ENCODE peak calls at places on chromosomes 4 and X, in seven cellular contexts. G is HCT116; L is K562; Q is A673; M is A549; D is naive thymus-derived CD4-positive, alpha-beta T cell; Z is right cardiac atrium. O is an unnamed sample. For H3K4me1, the result is how much of the 10 kb centered on the place peaks cover.

GRCh38 chr4:145734576-145735329 is 54.8 kb downstream of the C4orf51 start:
- DNase-seq in Q (no peak), L (no peak), G (no peak), D (no peak), Z (peak), M (peak), O (no peak)

GRCh38 chr4:1492636-1493539 is 86.6 kb upstream of the NKX1-1 start:
- DNase-seq in Z (peak), D (no peak), M (no peak), Q (peak), L (no peak), G (no peak), O (peak)

GRCh38 chrX:132622130-132622529 is 133.3 kb upstream of the MBNL3 start:
- DNase-seq in G (peak), D (no peak), Z (no peak), M (no peak), Q (peak), L (peak), O (no peak)

GRCh38 chr4:169341490-169341889 is 70.7 kb upstream of the SH3RF1 start:
- DNase-seq in L (no peak), G (no peak), D (no peak), Z (no peak), M (no peak), Q (no peak), O (no peak)

GRCh38 chr4:102871772-102872171 is 3.0 kb downstream of the CISD2 start:
- DNase-seq in G (no peak), M (no peak), Z (no peak), L (no peak), Q (no peak), D (no peak), O (no peak)

GRCh38 chr4:55180980-55181379 is 55.6 kb upstream of the KDR start:
- DNase-seq in Z (no peak), Q (no peak), G (no peak), L (no peak), M (no peak), D (no peak), O (no peak)

GRCh38 chrX:132559101-132559500 is 70.3 kb upstream of the MBNL3 start:
- DNase-seq in Z (no peak), M (no peak), L (no peak), Q (no peak), D (no peak), G (no peak), O (no peak)

GRCh38 chr4:153222790-153223417 is 18.7 kb downstream of the TRIM2 start:
- DNase-seq in G (no peak), D (peak), Q (peak), L (no peak), Z (peak), M (no peak), O (peak)

GRCh38 chr4:123418486-123418931 is 21.9 kb downstream of the SPRY1 start:
- DNase-seq in Z (no peak), D (no peak), G (no peak), Q (peak), L (no peak), M (no peak), O (no peak)

GRCh38 chr4:96429657-96430056 is 589.8 kb downstream of the PDHA2 start:
- DNase-seq in Q (no peak), Z (no peak), D (no peak), L (no peak), M (no peak), G (no peak), O (no peak)

DNA sequence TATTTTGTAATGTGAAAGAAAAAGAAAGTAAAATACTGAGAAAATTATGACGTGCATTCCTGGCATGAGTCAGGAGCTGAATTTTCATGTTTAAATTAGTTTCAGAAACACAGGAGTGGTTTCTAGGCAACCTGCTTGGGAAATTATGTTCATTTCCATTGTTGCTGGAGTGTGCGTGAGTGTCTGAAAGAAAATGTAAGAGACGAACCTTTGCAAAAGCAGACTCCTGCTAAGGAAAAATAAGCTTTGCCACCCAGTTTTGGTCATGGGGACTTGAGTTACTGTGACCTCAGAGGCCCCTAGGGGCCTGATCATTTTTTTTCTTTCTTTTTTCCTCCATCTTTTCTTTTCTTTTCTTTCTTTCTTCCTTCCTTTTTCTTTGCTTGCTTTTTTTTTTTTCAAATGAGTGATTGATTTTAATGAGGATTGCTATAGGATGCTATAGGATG is 18.8 kb upstream of the CHRNA9 start:
- DNase-seq in D (peak), Z (no peak), G (no peak), M (peak), Q (peak), L (no peak), O (no peak)
- H3K27ac ChIP-seq in D (peak), Z (no peak), G (peak), M (peak), Q (peak), L (peak), O (peak)

GRCh38 chr4:189773909-189774308 is 166.8 kb upstream of the FRG1 start:
- DNase-seq in D (no peak), G (no peak), Q (peak), Z (no peak), M (peak), L (no peak), O (no peak)

GRCh38 chr4:189771696-189772361 is 168.8 kb upstream of the FRG1 start:
- DNase-seq in Q (no peak), D (no peak), G (no peak), Z (no peak), L (no peak), M (no peak), O (no peak)

GRCh38 chr4:189763573-189763972 is 177.1 kb upstream of the FRG1 start:
- DNase-seq in Q (no peak), Z (no peak), D (no peak), L (no peak), G (no peak), M (no peak), O (no peak)

GRCh38 chr4:189765271-189765670 is 175.4 kb upstream of the FRG1 start:
- DNase-seq in Q (no peak), D (no peak), M (no peak), G (no peak), Z (no peak), L (no peak), O (no peak)

DNA sequence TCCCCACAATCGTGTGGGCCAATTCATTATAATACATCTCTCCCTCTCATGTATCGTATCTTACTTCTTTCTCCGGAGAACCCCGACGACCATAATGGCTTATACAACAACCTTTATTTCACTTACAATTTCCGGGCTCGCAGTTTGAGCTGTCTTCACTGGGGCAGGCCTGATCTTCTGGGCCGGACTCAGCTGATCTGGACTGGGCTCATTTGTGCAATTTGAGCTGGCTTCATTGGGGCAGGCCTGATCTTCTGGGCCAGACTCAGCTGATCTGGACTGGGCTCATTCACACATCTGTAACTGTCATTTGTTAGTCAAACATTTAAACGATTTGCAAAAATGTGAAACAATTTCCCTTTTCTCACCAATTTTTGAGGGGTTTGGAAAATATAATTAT is 171.5 kb upstream of the FRG1 start:
- DNase-seq in Q (no peak), Z (no peak), L (no peak), G (no peak), M (no peak), D (no peak), O (no peak)
- H3K4me3 ChIP-seq in Q (no peak), Z (no peak), L (no peak), G (no peak), M (no peak), D (no peak), O (no peak)

GRCh38 chr4:148051403-148051802 is 319.5 kb downstream of the ARHGAP10 start:
- DNase-seq in Z (no peak), D (no peak), G (no peak), L (no peak), Q (no peak), M (no peak), O (no peak)

GRCh38 chr4:148052448-148052847 is 320.6 kb downstream of the ARHGAP10 start:
- DNase-seq in Z (no peak), D (peak), G (no peak), Q (no peak), M (no peak), L (no peak), O (peak)

GRCh38 chr4:148054275-148054674 is 322.4 kb downstream of the ARHGAP10 start:
- DNase-seq in D (peak), L (no peak), Q (peak), M (peak), G (no peak), Z (no peak), O (no peak)

GRCh38 chr4:148055844-148056243 is 324.0 kb downstream of the ARHGAP10 start:
- DNase-seq in Z (no peak), D (no peak), G (no peak), L (no peak), Q (no peak), M (no peak), O (no peak)

GRCh38 chr4:148053298-148054003 is 321.6 kb downstream of the ARHGAP10 start:
- DNase-seq in Q (peak), L (no peak), Z (peak), D (no peak), M (no peak), G (no peak), O (no peak)
- H3K4me1 ChIP-seq in Q (half or more), L (under half), Z (under half), D (half or more), M (under half), G (under half), O (half or more)

GRCh38 chrX:46574941-46575381 is 1.4 kb downstream of the CHST7 start:
- DNase-seq in M (no peak), L (no peak), D (peak), Z (peak), G (no peak), Q (peak), O (peak)
- H3K27ac ChIP-seq in M (peak), L (no peak), D (no peak), Z (peak), G (peak), Q (no peak), O (peak)

GRCh38 chr4:99846891-99847290 is 30.3 kb downstream of the DAPP1 start:
- DNase-seq in M (no peak), Q (no peak), Z (no peak), G (no peak), D (no peak), L (no peak), O (no peak)
- H3K4me3 ChIP-seq in M (no peak), Q (no peak), Z (no peak), G (no peak), D (no peak), L (no peak), O (no peak)